ENCODE peak calls at places on chromosomes 13 and 19, in four cellular contexts. N is nucleus accumbens; D is effector CD4-positive, alpha-beta T cell; O is Calu3. Z is an unnamed sample.

GRCh38 chr19:16442386-16443276 is 29.1 kb downstream of the EPS15L1 start:
- DNase-seq in N (no peak), D (no peak), O (no peak), Z (peak; percentile 60)

GRCh38 chr13:74977498-74977897 is 504.5 kb downstream of the TBC1D4 start:
- DNase-seq in N (no peak), D (no peak), O (no peak), Z (no peak)

GRCh38 chr19:55096061-55096701 is 20.5 kb downstream of the EPS8L1 start:
- DNase-seq in N (no peak), D (no peak), O (no peak), Z (no peak)

GRCh38 chr19:7771072-7771471 is 8.0 kb downstream of the CLEC4M start:
- DNase-seq in N (no peak), D (no peak), O (no peak), Z (no peak)

GRCh38 chr13:99155821-99156220 is 44.8 kb upstream of the UBAC2 start:
- DNase-seq in N (no peak), D (no peak), O (no peak), Z (no peak)

GRCh38 chr13:44309771-44310767 is 63.6 kb upstream of the SERP2 start:
- DNase-seq in N (no peak), D (no peak), O (no peak), Z (peak; percentile 86)

GRCh38 chr13:108895220-108895704 is 265.9 kb downstream of the MYO16 start:
- DNase-seq in N (no peak), D (no peak), O (peak; percentile 12), Z (no peak)

GRCh38 chr19:18021121-18021755 is 13.3 kb downstream of the ARRDC2 start:
- DNase-seq in N (peak; percentile 35), D (peak; percentile 72), O (peak; percentile 83), Z (peak; percentile 88)

GRCh38 chr13:50636007-50636704 is 207.3 kb downstream of the DLEU7 start:
- DNase-seq in N (no peak), D (no peak), O (no peak), Z (no peak)

GRCh38 chr13:88919970-88920628 is 1248.9 kb downstream of the SLITRK5 start:
- DNase-seq in N (no peak), D (no peak), O (no peak), Z (no peak)

GRCh38 chr19:32711747-32712146 is 7.8 kb upstream of the TDRD12 start:
- DNase-seq in N (no peak), D (no peak), O (no peak), Z (no peak)

GRCh38 chr13:32117696-32118095 is 86.1 kb downstream of the FRY start:
- DNase-seq in N (no peak), D (no peak), O (no peak), Z (peak; percentile 51)

GRCh38 chr19:16368385-16369305 is 44.0 kb downstream of the KLF2 start:
- DNase-seq in N (no peak), D (peak; percentile 83), O (no peak), Z (no peak)

GRCh38 chr19:9296336-9296735 is 13.3 kb downstream of the ZNF699 start:
- DNase-seq in N (no peak), D (no peak), O (no peak), Z (no peak)

GRCh38 chr13:93227280-93227905 is 786 bp downstream of the GPC6 start:
- DNase-seq in N (peak; percentile 17), D (no peak), O (no peak), Z (no peak)

GRCh38 chr19:21569497-21569870 is 64.1 kb downstream of the ZNF429 start:
- DNase-seq in N (no peak), D (peak; percentile 47), O (no peak), Z (no peak)

GRCh38 chr13:24075137-24075975 is 85.2 kb upstream of the SPATA13 start:
- DNase-seq in N (no peak), D (no peak), O (no peak), Z (no peak)

GRCh38 chr19:45768644-45769053 is 403 bp downstream of the SIX5 start:
- DNase-seq in N (no peak), D (peak; percentile 30), O (peak; percentile 70), Z (peak; percentile 54)

GRCh38 chr13:107079423-107080099 is 511.6 kb upstream of the ARGLU1 start:
- DNase-seq in N (no peak), D (no peak), O (no peak), Z (no peak)

GRCh38 chr13:28820099-28821051 is at the start of gene MTUS2:
- DNase-seq in N (no peak), D (no peak), O (peak; percentile 7), Z (no peak)

GRCh38 chr19:33410915-33411401 is 37.4 kb downstream of the CEBPG start:
- DNase-seq in N (no peak), D (no peak), O (no peak), Z (no peak)

GRCh38 chr19:3603121-3603841 is 3.4 kb downstream of the TBXA2R start:
- DNase-seq in N (no peak), D (no peak), O (no peak), Z (no peak)

GRCh38 chr13:51681037-51681678 is 96.9 kb downstream of the WDFY2 start:
- DNase-seq in N (no peak), D (no peak), O (no peak), Z (no peak)

GRCh38 chr13:110360598-110360997 is 53.5 kb downstream of the COL4A2 start:
- DNase-seq in N (no peak), D (no peak), O (no peak), Z (no peak)

GRCh38 chr13:47277774-47278173 is 380.9 kb upstream of the HTR2A start:
- DNase-seq in N (no peak), D (no peak), O (no peak), Z (no peak)

GRCh38 chr19:39342647-39343305 is 555 bp downstream of the SAMD4B start:
- DNase-seq in N (no peak), D (no peak), O (peak; percentile 19), Z (no peak)

GRCh38 chr19:47650695-47651094 is 41.8 kb downstream of the BICRA start:
- DNase-seq in N (no peak), D (no peak), O (no peak), Z (no peak)

GRCh38 chr13:114121496-114122466 is 10.6 kb downstream of the RASA3 start:
- DNase-seq in N (no peak), D (no peak), O (no peak), Z (no peak)

GRCh38 chr19:10018219-10018618 is 4.9 kb downstream of the RDH8 start:
- DNase-seq in N (no peak), D (no peak), O (no peak), Z (no peak)

GRCh38 chr13:20351279-20352022 is 119.3 kb upstream of the GJB6 start:
- DNase-seq in N (no peak), D (no peak), O (no peak), Z (no peak)

GRCh38 chr19:51034704-51035103 is at the start of gene KLK12:
- DNase-seq in N (no peak), D (no peak), O (peak; percentile 24), Z (no peak)

GRCh38 chr13:110509478-110509926 is 52.0 kb downstream of the RAB20 start:
- DNase-seq in N (no peak), D (no peak), O (no peak), Z (no peak)

GRCh38 chr19:15198006-15198356 is 2.8 kb downstream of the NOTCH3 start:
- DNase-seq in N (no peak), D (no peak), O (no peak), Z (no peak)

GRCh38 chr19:49301165-49301865 is 23.7 kb downstream of the SLC6A16 start:
- DNase-seq in N (peak; percentile 1), D (peak; percentile 72), O (peak; percentile 85), Z (peak; percentile 79)

GRCh38 chr19:16078759-16079707 is 2.7 kb downstream of the TPM4 start:
- DNase-seq in N (no peak), D (peak; percentile 60), O (peak; percentile 50), Z (peak; percentile 70)

GRCh38 chr13:60164490-60164889 is 762 bp upstream of the DIAPH3 start:
- DNase-seq in N (no peak), D (no peak), O (no peak), Z (no peak)

GRCh38 chr13:87166348-87166747 is 504.8 kb upstream of the SLITRK5 start:
- DNase-seq in N (no peak), D (no peak), O (no peak), Z (no peak)

GRCh38 chr19:33047422-33047821 is 17.3 kb downstream of the RHPN2 start:
- DNase-seq in N (no peak), D (no peak), O (peak; percentile 98), Z (peak; percentile 83)